ENCODE peak calls at places on chromosome 18, in five cellular contexts. R is aorta, N is astrocyte, Z is A549, E is lower leg skin. M is an unnamed sample.

GRCh38 chr18:74541703-74542555 is 7.6 kb downstream of the CNDP1 start:
- DNase-seq in R (no peak), N (no peak), Z (no peak), E (no peak), M (no peak)

GRCh38 chr18:23982154-23983071 is 32.1 kb upstream of the TTC39C start:
- DNase-seq in R (peak; percentile 87), N (peak; percentile 73), Z (peak; percentile 19), E (no peak), M (no peak)

GRCh38 chr18:75223687-75224347 is 13.2 kb downstream of the TSHZ1 start:
- DNase-seq in R (no peak), N (peak; percentile 50), Z (no peak), E (no peak), M (no peak)

GRCh38 chr18:41933778-41934177 is 21.3 kb upstream of the PIK3C3 start:
- DNase-seq in R (peak; percentile 30), N (no peak), Z (no peak), E (no peak), M (no peak)

GRCh38 chr18:55301836-55302235 is 286.2 kb downstream of the TCF4 start:
- DNase-seq in R (no peak), N (no peak), Z (no peak), E (no peak), M (no peak)

GRCh38 chr18:7885763-7886295 is 318.7 kb downstream of the PTPRM start:
- DNase-seq in R (no peak), N (no peak), Z (no peak), E (no peak), M (no peak)

GRCh38 chr18:62663731-62664336 is 51.5 kb upstream of the PHLPP1 start:
- DNase-seq in R (no peak), N (peak; percentile 69), Z (no peak), E (no peak), M (no peak)

GRCh38 chr18:79982736-79983135 is 5.6 kb downstream of the TXNL4A start:
- DNase-seq in R (no peak), N (no peak), Z (no peak), E (no peak), M (no peak)

GRCh38 chr18:47928466-47928865 is 2.0 kb downstream of the SMAD2 start:
- DNase-seq in R (no peak), N (peak; percentile 39), Z (no peak), E (no peak), M (no peak)

GRCh38 chr18:48399303-48400075 is 9.7 kb downstream of the ZBTB7C start:
- DNase-seq in R (no peak), N (no peak), Z (no peak), E (no peak), M (no peak)

GRCh38 chr18:25726278-25726677 is 364.1 kb downstream of the SS18 start:
- DNase-seq in R (no peak), N (peak; percentile 66), Z (no peak), E (no peak), M (no peak)

GRCh38 chr18:38940863-38941531 is 1375.4 kb upstream of the CELF4 start:
- DNase-seq in R (no peak), N (peak; percentile 57), Z (peak; percentile 1), E (no peak), M (no peak)

GRCh38 chr18:34647251-34647650 is 62.8 kb upstream of the DTNA start:
- DNase-seq in R (no peak), N (no peak), Z (peak; percentile 0), E (no peak), M (no peak)

GRCh38 chr18:27749189-27749588 is 427.7 kb downstream of the CDH2 start:
- DNase-seq in R (no peak), N (no peak), Z (no peak), E (no peak), M (no peak)

GRCh38 chr18:80076379-80076778 is 32.7 kb upstream of the ADNP2 start:
- DNase-seq in R (no peak), N (no peak), Z (no peak), E (no peak), M (no peak)

GRCh38 chr18:47970664-47971523 is 40.4 kb upstream of the SMAD2 start:
- DNase-seq in R (no peak), N (no peak), Z (no peak), E (no peak), M (no peak)

GRCh38 chr18:29077344-29077743 is 900.4 kb upstream of the CDH2 start:
- DNase-seq in R (no peak), N (no peak), Z (no peak), E (no peak), M (no peak)

GRCh38 chr18:78792094-78792493 is 187.5 kb upstream of the SALL3 start:
- DNase-seq in R (peak; percentile 24), N (no peak), Z (no peak), E (no peak), M (no peak)

GRCh38 chr18:23573948-23574431 is 12.3 kb downstream of the NPC1 start:
- DNase-seq in R (no peak), N (peak; percentile 82), Z (no peak), E (no peak), M (no peak)

GRCh38 chr18:40387130-40387821 is 1567.8 kb upstream of the PIK3C3 start:
- DNase-seq in R (no peak), N (no peak), Z (no peak), E (no peak), M (no peak)

GRCh38 chr18:23992119-23992940 is 22.2 kb upstream of the TTC39C start:
- DNase-seq in R (peak; percentile 54), N (peak; percentile 76), Z (no peak), E (no peak), M (no peak)

GRCh38 chr18:45974088-45974536 is 7.0 kb upstream of the EPG5 start:
- DNase-seq in R (peak; percentile 58), N (peak; percentile 58), Z (peak; percentile 21), E (peak; percentile 51), M (no peak)

GRCh38 chr18:75109001-75109400 is 99.9 kb downstream of the PTGR3 start:
- DNase-seq in R (no peak), N (no peak), Z (no peak), E (no peak), M (no peak)

GRCh38 chr18:26159353-26159752 is 25.7 kb downstream of the PSMA8 start:
- DNase-seq in R (no peak), N (no peak), Z (peak; percentile 4), E (no peak), M (no peak)

GRCh38 chr18:2908946-2909335 is 62.1 kb downstream of the EMILIN2 start:
- DNase-seq in R (no peak), N (no peak), Z (no peak), E (no peak), M (no peak)

GRCh38 chr18:2905802-2906521 is 59.2 kb downstream of the EMILIN2 start:
- DNase-seq in R (peak; percentile 89), N (no peak), Z (peak; percentile 41), E (peak; percentile 54), M (no peak)

GRCh38 chr18:2908166-2908945 is 61.5 kb downstream of the EMILIN2 start:
- DNase-seq in R (no peak), N (no peak), Z (no peak), E (no peak), M (no peak)

GRCh38 chr18:2907459-2908145 is 60.8 kb downstream of the EMILIN2 start:
- DNase-seq in R (no peak), N (no peak), Z (no peak), E (no peak), M (no peak)

GRCh38 chr18:2906522-2907458 is 60.0 kb downstream of the EMILIN2 start:
- DNase-seq in R (no peak), N (no peak), Z (peak; percentile 74), E (no peak), M (no peak)
- H3K4me3 ChIP-seq in R (peak overlapping the region; percentile 49), N (peak overlapping the region; percentile 62), Z (peak overlapping the region; percentile 83), E (peak overlapping the region; percentile 51), M (peak overlapping the region; percentile 41)

GRCh38 chr18:67735506-67735905 is 219.0 kb upstream of the DSEL start:
- DNase-seq in R (no peak), N (no peak), Z (no peak), E (no peak), M (no peak)

GRCh38 chr18:67728364-67728763 is 211.8 kb upstream of the DSEL start:
- DNase-seq in R (no peak), N (no peak), Z (no peak), E (no peak), M (no peak)

GRCh38 chr18:67730884-67731283 is 214.4 kb upstream of the DSEL start:
- DNase-seq in R (no peak), N (peak; percentile 81), Z (peak; percentile 1), E (no peak), M (no peak)

GRCh38 chr18:67733094-67733493 is 216.6 kb upstream of the DSEL start:
- DNase-seq in R (no peak), N (peak; percentile 41), Z (no peak), E (no peak), M (no peak)

GRCh38 chr18:67731853-67732252 is 215.3 kb upstream of the DSEL start:
- DNase-seq in R (no peak), N (peak; percentile 66), Z (no peak), E (no peak), M (no peak)
- H3K4me3 ChIP-seq in R (no peak overlapping the region), N (no peak overlapping the region), Z (no peak overlapping the region), E (no peak overlapping the region), M (no peak overlapping the region)

DNA sequence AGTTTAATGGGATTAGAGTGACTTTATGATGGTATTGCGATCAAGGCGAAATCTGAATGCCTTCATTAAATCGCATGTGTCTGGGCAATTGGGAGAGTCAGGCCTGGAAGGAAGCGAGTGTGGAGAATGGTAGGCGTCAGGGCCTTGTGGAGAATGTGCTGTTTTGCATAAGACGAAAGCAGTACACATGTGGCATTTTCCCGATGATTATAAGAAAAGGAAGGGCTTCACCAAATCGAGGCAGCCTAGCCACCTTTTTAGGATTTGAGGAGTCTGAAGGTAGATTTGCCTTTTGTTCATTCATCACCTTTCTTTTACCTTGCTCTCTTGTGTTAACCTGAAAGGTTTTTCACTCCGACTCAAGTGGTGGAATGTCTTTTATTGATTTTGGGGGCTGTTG is 1.0 kb downstream of the ZNF532 start:
- DNase-seq in R (no peak), N (no peak), Z (no peak), E (no peak), M (no peak)
- H3K4me3 ChIP-seq in R (no peak overlapping the region), N (peak overlapping the region; percentile 34), Z (no peak overlapping the region), E (no peak overlapping the region), M (no peak overlapping the region)

DNA sequence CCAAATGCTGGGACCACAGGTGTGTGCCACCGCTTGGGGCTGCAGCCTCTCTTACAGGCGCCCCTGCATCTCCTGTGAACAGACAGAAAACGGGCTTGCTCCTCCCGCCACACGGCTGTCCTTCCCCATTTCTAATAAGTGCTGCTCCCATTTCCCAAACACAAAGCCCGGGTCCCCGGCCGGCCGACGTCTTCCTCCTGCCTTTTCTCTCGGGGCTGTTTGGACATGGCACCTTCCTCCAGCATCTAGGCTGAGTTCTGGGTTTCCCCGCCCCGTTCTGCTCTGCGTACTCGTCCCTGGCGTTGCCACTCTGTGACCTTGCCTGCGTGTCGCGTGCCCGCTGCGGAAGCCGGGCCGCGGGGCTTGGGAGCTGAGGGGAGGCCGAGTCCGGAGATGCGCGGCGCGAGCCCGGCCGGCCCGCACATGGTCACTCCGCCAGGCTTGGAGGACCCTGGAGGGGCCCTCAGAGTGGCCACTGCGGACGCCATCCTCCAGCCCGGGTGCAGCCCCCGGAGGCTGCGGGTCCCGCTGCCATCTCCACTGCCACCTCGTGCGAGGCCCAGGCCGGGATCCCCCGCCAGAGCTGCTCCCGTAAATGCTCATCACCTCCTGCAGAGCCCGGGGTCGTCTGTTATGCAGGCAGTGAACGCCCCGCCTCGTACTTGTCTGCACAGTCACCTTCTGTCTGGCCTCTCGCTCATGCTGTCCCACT is 26.3 kb downstream of the PRELID3A start:
- DNase-seq in R (no peak), N (no peak), Z (no peak), E (no peak), M (no peak)
- H3K4me3 ChIP-seq in R (no peak overlapping the region), N (no peak overlapping the region), Z (no peak overlapping the region), E (no peak overlapping the region), M (no peak overlapping the region)

M was measured in esophagus squamous epithelium.